ENCODE peak calls at places on chromosome 15, in four cellular contexts. A, Z, R and V are unnamed samples.

GRCh38 chr15:26572606-26573350 is 200.1 kb downstream of the GABRB3 start:
- DNase-seq in R (no peak), A (no peak), Z (no peak), V (no peak)

GRCh38 chr15:93027413-93027812 is 61.6 kb downstream of the RGMA start:
- DNase-seq in Z (peak), A (no peak), R (no peak), V (no peak)

GRCh38 chr15:100687532-100688215 is 85.3 kb downstream of the ASB7 start:
- DNase-seq in A (no peak), Z (peak), R (peak), V (peak)

GRCh38 chr15:77002954-77003912 is 8.3 kb downstream of the PSTPIP1 start:
- DNase-seq in Z (no peak), R (no peak), A (peak), V (no peak)

GRCh38 chr15:88255496-88256171 is 905 bp downstream of the NTRK3 start:
- DNase-seq in A (no peak), R (no peak), Z (peak), V (peak)

GRCh38 chr15:87638554-87639083 is 617.9 kb downstream of the NTRK3 start:
- DNase-seq in Z (no peak), R (no peak), A (no peak), V (no peak)

GRCh38 chr15:58269455-58270414 is 131.6 kb downstream of the AQP9 start:
- DNase-seq in Z (no peak), R (peak), A (peak), V (peak)

GRCh38 chr15:60350121-60350520 is 47.7 kb downstream of the ANXA2 start:
- DNase-seq in A (no peak), R (peak), Z (no peak), V (no peak)

GRCh38 chr15:40066531-40066930 is 27.6 kb upstream of the SRP14 start:
- DNase-seq in R (no peak), Z (no peak), A (no peak), V (no peak)